ENCODE peak calls at places on chromosomes 2 and 18, in five cellular contexts. U is ovary, Z is right lobe of liver, O is sigmoid colon, M is GM12864. Q is an unnamed sample.
A peak's percentile ranks its signal among the peaks of the same experiment; 100 is the strongest.

GRCh38 chr2:224922142-224922727 is 120.0 kb downstream of the DOCK10 start:
- DNase-seq in U (no peak), O (no peak), M (no peak), Z (no peak), Q (no peak)

GRCh38 chr2:27664245-27664574 is 521 bp downstream of the SLC4A1AP start:
- DNase-seq in U (no peak), M (no peak), Z (no peak), O (no peak), Q (no peak)

GRCh38 chr2:170498559-170498958 is 216.6 kb upstream of the SP5 start:
- DNase-seq in Z (no peak), M (no peak), U (no peak), O (no peak), Q (no peak)

GRCh38 chr2:154132827-154133226 is 261.1 kb downstream of the GALNT13 start:
- DNase-seq in U (no peak), Z (no peak), O (no peak), M (no peak), Q (no peak)

GRCh38 chr2:142008135-142008744 is 122.6 kb downstream of the LRP1B start:
- DNase-seq in U (no peak), O (no peak), Z (no peak), M (no peak), Q (peak; percentile 16)

GRCh38 chr2:228083131-228083530 is 98.4 kb downstream of the SPHKAP start:
- DNase-seq in U (no peak), Z (no peak), O (no peak), M (no peak), Q (no peak)

GRCh38 chr2:147665035-147665434 is 179.8 kb upstream of the ACVR2A start:
- DNase-seq in O (no peak), M (no peak), Z (no peak), U (no peak), Q (no peak)

GRCh38 chr18:32355896-32356295 is 114.8 kb downstream of the GAREM1 start:
- DNase-seq in U (no peak), M (no peak), Z (no peak), O (no peak), Q (peak; percentile 32)

GRCh38 chr2:98883780-98884211 is 52.2 kb downstream of the CRACDL start:
- DNase-seq in M (no peak), U (no peak), O (no peak), Z (no peak), Q (no peak)

GRCh38 chr2:191295088-191295487 is 49.9 kb downstream of the MYO1B start:
- DNase-seq in M (no peak), Z (no peak), U (no peak), O (no peak), Q (no peak)

GRCh38 chr2:145386973-145387372 is 867.1 kb upstream of the ZEB2 start:
- DNase-seq in U (no peak), Z (no peak), M (no peak), O (no peak), Q (no peak)

GRCh38 chr2:16030206-16031054 is 90.1 kb downstream of the MYCN start:
- DNase-seq in M (no peak), O (no peak), Z (no peak), U (no peak), Q (no peak)

GRCh38 chr2:54546925-54547324 is 90.8 kb downstream of the SPTBN1 start:
- DNase-seq in O (no peak), U (no peak), M (no peak), Z (no peak), Q (no peak)

GRCh38 chr2:26584191-26584590 is 57.0 kb downstream of the CIB4 start:
- DNase-seq in O (no peak), M (no peak), U (no peak), Z (no peak), Q (no peak)

GRCh38 chr2:86416126-86416525 is 25.0 kb upstream of the KDM3A start:
- DNase-seq in Z (no peak), O (no peak), U (no peak), M (no peak), Q (no peak)

GRCh38 chr2:225282858-225283693 is 116.4 kb upstream of the NYAP2 start:
- DNase-seq in U (no peak), Z (no peak), M (no peak), O (no peak), Q (peak; percentile 26)

GRCh38 chr2:16208241-16208797 is 268.0 kb downstream of the MYCN start:
- DNase-seq in U (no peak), M (no peak), Z (no peak), O (no peak), Q (no peak)

GRCh38 chr2:185583058-185583816 is 155.4 kb upstream of the FSIP2 start:
- DNase-seq in O (no peak), M (no peak), U (no peak), Z (no peak), Q (peak; percentile 27)

GRCh38 chr2:239932881-239933735 is 92.0 kb downstream of the NDUFA10 start:
- DNase-seq in M (no peak), O (peak; percentile 58), Z (peak; percentile 35), U (peak; percentile 1), Q (no peak)

GRCh38 chr18:44507729-44508325 is 172.9 kb upstream of the SETBP1 start:
- DNase-seq in U (no peak), O (no peak), Z (peak; percentile 57), M (no peak), Q (no peak)

GRCh38 chr2:67930156-67930555 is 132.6 kb downstream of the C1D start:
- DNase-seq in M (no peak), U (no peak), O (no peak), Z (no peak), Q (no peak)

GRCh38 chr2:46570396-46570795 is 91.0 kb downstream of the TMEM247 start:
- DNase-seq in U (no peak), M (no peak), O (no peak), Z (no peak), Q (no peak)

DNA sequence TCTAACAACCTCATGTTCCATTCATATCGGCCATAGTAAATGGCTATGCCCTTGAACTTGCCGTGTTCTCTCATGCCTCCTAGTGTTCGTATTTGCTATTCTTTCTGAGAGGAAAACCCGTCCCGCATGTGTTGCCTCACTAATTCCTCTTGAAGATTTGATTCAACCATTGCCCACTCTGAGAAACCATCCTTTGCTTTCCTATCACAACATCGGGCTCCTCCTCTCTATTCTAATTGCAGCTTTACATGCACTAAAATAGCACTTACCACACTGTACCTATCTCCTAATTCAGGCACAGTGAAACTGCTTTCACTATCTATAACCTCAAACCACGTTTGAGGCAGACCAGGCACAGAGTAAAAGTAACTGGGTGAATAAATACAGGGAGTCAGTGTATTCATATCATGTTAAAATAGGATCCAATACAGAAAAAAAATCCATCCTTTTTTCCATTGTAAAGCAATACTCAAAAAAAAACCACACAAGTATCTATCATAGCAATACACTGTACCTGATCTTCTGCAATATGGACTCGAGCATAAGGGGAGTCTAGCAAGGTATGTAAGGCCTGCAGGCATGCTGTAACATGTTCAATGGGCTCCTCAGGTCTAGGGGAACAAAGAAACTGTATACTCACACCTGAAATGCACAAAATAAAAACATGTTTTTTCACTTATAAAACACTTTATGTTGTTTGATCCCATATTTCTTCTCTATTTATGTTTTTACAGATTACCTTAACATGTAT is 39.0 kb upstream of the STRN start:
- DNase-seq in U (no peak), M (peak; percentile 35), O (no peak), Z (no peak), Q (no peak)
- TF ChIP-seq CTCF in U (no peak), M (peak; percentile 48), O (peak; percentile 25), Z (peak; percentile 39), Q (peak; percentile 40)

GRCh38 chr18:45976581-45977373 is 9.6 kb upstream of the EPG5 start:
- DNase-seq in M (no peak), Z (no peak), O (no peak), U (no peak), Q (peak; percentile 36)

GRCh38 chr18:45978084-45978483 is 11.0 kb upstream of the EPG5 start:
- DNase-seq in Z (no peak), U (no peak), O (no peak), M (no peak), Q (no peak)

DNA sequence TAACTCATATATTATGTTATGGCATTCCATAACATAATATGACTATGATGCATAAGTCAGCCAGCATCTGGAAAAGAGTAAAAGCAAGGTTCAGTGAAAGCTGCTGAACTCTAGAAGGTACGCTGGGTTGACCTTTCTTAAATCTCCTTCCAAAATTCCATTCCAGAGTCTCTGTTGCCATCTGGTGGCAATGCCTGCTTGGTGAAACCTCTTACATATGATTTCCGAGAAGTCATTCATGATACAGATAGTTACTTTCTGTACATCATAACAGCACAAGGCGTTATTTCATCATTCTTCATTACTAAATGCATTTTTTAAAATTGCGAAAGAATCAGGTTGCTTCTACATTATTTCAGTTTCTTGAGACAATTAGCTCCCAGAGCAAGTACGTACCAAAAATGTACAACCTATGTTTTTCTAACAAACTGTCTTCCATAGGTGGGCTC is 7.0 kb upstream of the EPG5 start:
- DNase-seq in O (no peak), Z (no peak), U (peak; percentile 29), M (peak; percentile 26), Q (peak; percentile 93)
- TF ChIP-seq CTCF in O (peak; percentile 58), Z (peak; percentile 82), U (peak; percentile 67), M (peak; percentile 64), Q (peak; percentile 74)

DNA sequence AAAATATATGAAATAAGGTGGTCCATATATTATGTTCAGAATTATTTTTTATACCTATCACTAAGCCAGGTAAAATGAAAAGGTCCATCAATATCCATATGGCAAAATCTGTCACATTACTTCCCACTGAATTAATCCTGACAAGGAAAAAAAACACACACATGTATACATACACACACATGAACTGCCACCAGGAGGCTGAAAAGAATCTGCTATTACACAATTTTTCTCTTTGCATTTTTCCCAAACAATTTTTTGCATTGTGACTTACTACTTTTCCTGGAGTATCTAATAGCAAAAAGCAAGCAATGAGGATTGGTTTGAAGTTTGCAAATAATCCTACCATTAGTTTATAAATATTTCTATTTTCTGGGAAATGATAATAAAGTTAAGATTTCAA is 128.2 kb upstream of the CD226 start:
- DNase-seq in U (no peak), O (no peak), Z (no peak), M (no peak), Q (no peak)
- TF ChIP-seq CTCF in U (no peak), O (no peak), Z (peak; percentile 6), M (no peak), Q (no peak)

GRCh38 chr2:43465234-43465633 is 130.6 kb downstream of the THADA start:
- DNase-seq in Z (no peak), M (no peak), O (no peak), U (no peak), Q (no peak)

GRCh38 chr2:43462866-43463641 is 132.8 kb downstream of the THADA start:
- DNase-seq in Z (no peak), U (no peak), M (no peak), O (no peak), Q (no peak)

GRCh38 chr2:43467889-43468288 is 127.9 kb downstream of the THADA start:
- DNase-seq in O (no peak), U (no peak), M (no peak), Z (no peak), Q (peak; percentile 78)

GRCh38 chr2:43461461-43462073 is 134.3 kb downstream of the THADA start:
- DNase-seq in U (no peak), M (peak; percentile 71), O (no peak), Z (no peak), Q (no peak)

GRCh38 chr2:43464546-43464945 is 131.3 kb downstream of the THADA start:
- DNase-seq in O (peak; percentile 84), U (peak; percentile 48), Z (no peak), M (no peak), Q (peak; percentile 67)
- TF ChIP-seq CTCF in O (no peak), U (no peak), Z (no peak), M (no peak), Q (no peak)

DNA sequence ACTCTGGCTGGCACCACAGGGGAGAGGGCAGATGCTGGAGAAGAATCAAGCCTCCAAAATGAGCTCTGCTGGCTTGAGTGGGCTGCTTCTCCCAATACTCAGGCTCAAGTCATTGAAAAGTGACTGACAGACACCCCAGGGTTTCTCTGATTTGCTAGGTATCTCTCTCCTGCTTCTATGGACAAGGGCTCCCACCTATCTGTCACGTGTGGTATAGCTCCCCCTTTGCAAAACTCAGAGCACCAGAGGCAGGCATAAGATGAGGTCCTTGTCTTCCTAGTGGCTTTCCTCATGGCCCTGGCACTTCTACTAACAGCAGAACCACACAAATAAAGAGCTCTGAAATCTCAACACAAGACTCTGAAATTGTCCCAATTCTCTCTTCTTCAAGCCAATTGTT is 105.2 kb downstream of the GALNT14 start:
- DNase-seq in U (no peak), Z (no peak), O (no peak), M (no peak), Q (no peak)
- TF ChIP-seq CTCF in U (no peak), Z (no peak), O (no peak), M (peak; percentile 8), Q (no peak)